ENCODE peak calls at places on chromosomes 11 and 22, in eight cellular contexts. One of them, this sample, is unnamed.
A peak's percentile ranks its signal among the peaks of the same experiment; 100 is the strongest.

GRCh38 chr11:6538456-6538855 is 41.4 kb downstream of the DNHD1 start:
- DNase-seq in psoas muscle: no peak
- DNase-seq in AG04450: no peak
- DNase-seq in thoracic aorta: no peak
- DNase-seq in heart right ventricle: no peak
- DNase-seq in brain microvascular endothelial cell: no peak
- DNase-seq in fibroblast of pulmonary artery: no peak
- DNase-seq in Panc1: no peak
- DNase-seq in this sample: no peak

GRCh38 chr22:45239378-45240136 is 1.1 kb downstream of the KIAA0930 start:
- DNase-seq in psoas muscle: no peak
- DNase-seq in AG04450: no peak
- DNase-seq in thoracic aorta: no peak
- DNase-seq in heart right ventricle: no peak
- DNase-seq in brain microvascular endothelial cell: no peak
- DNase-seq in fibroblast of pulmonary artery: no peak
- DNase-seq in Panc1: no peak
- DNase-seq in this sample: no peak

GRCh38 chr11:114290503-114291239 is 5.5 kb upstream of the NNMT start:
- DNase-seq in psoas muscle: no peak
- DNase-seq in AG04450: no peak
- DNase-seq in thoracic aorta: no peak
- DNase-seq in heart right ventricle: no peak
- DNase-seq in brain microvascular endothelial cell: no peak
- DNase-seq in fibroblast of pulmonary artery: peak; percentile 43
- DNase-seq in Panc1: no peak
- DNase-seq in this sample: peak; percentile 68

GRCh38 chr22:48391171-48391711 is 1436.4 kb downstream of the BRD1 start:
- DNase-seq in psoas muscle: no peak
- DNase-seq in AG04450: no peak
- DNase-seq in thoracic aorta: no peak
- DNase-seq in heart right ventricle: no peak
- DNase-seq in brain microvascular endothelial cell: no peak
- DNase-seq in fibroblast of pulmonary artery: no peak
- DNase-seq in Panc1: no peak
- DNase-seq in this sample: no peak

GRCh38 chr11:15525582-15525981 is 410.9 kb downstream of the INSC start:
- DNase-seq in psoas muscle: no peak
- DNase-seq in AG04450: no peak
- DNase-seq in thoracic aorta: no peak
- DNase-seq in heart right ventricle: no peak
- DNase-seq in brain microvascular endothelial cell: no peak
- DNase-seq in fibroblast of pulmonary artery: no peak
- DNase-seq in Panc1: no peak
- DNase-seq in this sample: no peak

GRCh38 chr11:70471254-70471653 is 72.9 kb downstream of the CTTN start:
- DNase-seq in psoas muscle: no peak
- DNase-seq in AG04450: no peak
- DNase-seq in thoracic aorta: no peak
- DNase-seq in heart right ventricle: no peak
- DNase-seq in brain microvascular endothelial cell: peak; percentile 28
- DNase-seq in fibroblast of pulmonary artery: peak; percentile 47
- DNase-seq in Panc1: no peak
- DNase-seq in this sample: peak; percentile 48

GRCh38 chr22:25404923-25405853 is 159.3 kb upstream of the GRK3 start:
- DNase-seq in psoas muscle: peak; percentile 84
- DNase-seq in AG04450: no peak
- DNase-seq in thoracic aorta: no peak
- DNase-seq in heart right ventricle: peak; percentile 80
- DNase-seq in brain microvascular endothelial cell: peak; percentile 31
- DNase-seq in fibroblast of pulmonary artery: peak; percentile 71
- DNase-seq in Panc1: no peak
- DNase-seq in this sample: peak; percentile 78

GRCh38 chr11:103279821-103280220 is 170.6 kb downstream of the DYNC2H1 start:
- DNase-seq in psoas muscle: no peak
- DNase-seq in AG04450: no peak
- DNase-seq in thoracic aorta: no peak
- DNase-seq in heart right ventricle: no peak
- DNase-seq in brain microvascular endothelial cell: no peak
- DNase-seq in fibroblast of pulmonary artery: no peak
- DNase-seq in Panc1: no peak
- DNase-seq in this sample: no peak

GRCh38 chr11:35040221-35040942 is 98.6 kb upstream of the CD44 start:
- DNase-seq in psoas muscle: no peak
- DNase-seq in AG04450: no peak
- DNase-seq in thoracic aorta: no peak
- DNase-seq in heart right ventricle: no peak
- DNase-seq in brain microvascular endothelial cell: peak; percentile 86
- DNase-seq in fibroblast of pulmonary artery: peak; percentile 38
- DNase-seq in Panc1: peak; percentile 72
- DNase-seq in this sample: peak; percentile 77

GRCh38 chr11:296976-297665 is 2.2 kb downstream of the IFITM5 start:
- DNase-seq in psoas muscle: peak; percentile 13
- DNase-seq in AG04450: no peak
- DNase-seq in thoracic aorta: no peak
- DNase-seq in heart right ventricle: no peak
- DNase-seq in brain microvascular endothelial cell: no peak
- DNase-seq in fibroblast of pulmonary artery: no peak
- DNase-seq in Panc1: no peak
- DNase-seq in this sample: no peak

GRCh38 chr22:23677701-23677995 is 13.2 kb upstream of the RGL4 start:
- DNase-seq in psoas muscle: no peak
- DNase-seq in AG04450: no peak
- DNase-seq in thoracic aorta: no peak
- DNase-seq in heart right ventricle: no peak
- DNase-seq in brain microvascular endothelial cell: no peak
- DNase-seq in fibroblast of pulmonary artery: no peak
- DNase-seq in Panc1: no peak
- DNase-seq in this sample: no peak

GRCh38 chr22:44973829-44974228 is 36.0 kb downstream of the PHF21B start:
- DNase-seq in psoas muscle: no peak
- DNase-seq in AG04450: no peak
- DNase-seq in thoracic aorta: no peak
- DNase-seq in heart right ventricle: no peak
- DNase-seq in brain microvascular endothelial cell: no peak
- DNase-seq in fibroblast of pulmonary artery: no peak
- DNase-seq in Panc1: no peak
- DNase-seq in this sample: no peak

GRCh38 chr11:10225553-10225952 is 68.5 kb downstream of the SBF2 start:
- DNase-seq in psoas muscle: no peak
- DNase-seq in AG04450: no peak
- DNase-seq in thoracic aorta: no peak
- DNase-seq in heart right ventricle: no peak
- DNase-seq in brain microvascular endothelial cell: no peak
- DNase-seq in fibroblast of pulmonary artery: peak; percentile 23
- DNase-seq in Panc1: no peak
- DNase-seq in this sample: peak; percentile 54

GRCh38 chr11:35387341-35387982 is 31.9 kb downstream of the SLC1A2 start:
- DNase-seq in psoas muscle: no peak
- DNase-seq in AG04450: no peak
- DNase-seq in thoracic aorta: no peak
- DNase-seq in heart right ventricle: no peak
- DNase-seq in brain microvascular endothelial cell: no peak
- DNase-seq in fibroblast of pulmonary artery: peak; percentile 20
- DNase-seq in Panc1: no peak
- DNase-seq in this sample: peak; percentile 22

GRCh38 chr11:22192289-22192641 is 620 bp upstream of the ANO5 start:
- DNase-seq in psoas muscle: no peak
- DNase-seq in AG04450: no peak
- DNase-seq in thoracic aorta: no peak
- DNase-seq in heart right ventricle: peak; percentile 8
- DNase-seq in brain microvascular endothelial cell: no peak
- DNase-seq in fibroblast of pulmonary artery: no peak
- DNase-seq in Panc1: no peak
- DNase-seq in this sample: no peak

GRCh38 chr22:30547188-30547587 is 647 bp upstream of the SEC14L6 start:
- DNase-seq in psoas muscle: no peak
- DNase-seq in AG04450: no peak
- DNase-seq in thoracic aorta: no peak
- DNase-seq in heart right ventricle: no peak
- DNase-seq in brain microvascular endothelial cell: no peak
- DNase-seq in fibroblast of pulmonary artery: no peak
- DNase-seq in Panc1: no peak
- DNase-seq in this sample: no peak

GRCh38 chr11:45535033-45535432 is 130.4 kb downstream of the CHST1 start:
- DNase-seq in psoas muscle: no peak
- DNase-seq in AG04450: no peak
- DNase-seq in thoracic aorta: no peak
- DNase-seq in heart right ventricle: no peak
- DNase-seq in brain microvascular endothelial cell: no peak
- DNase-seq in fibroblast of pulmonary artery: no peak
- DNase-seq in Panc1: no peak
- DNase-seq in this sample: no peak

GRCh38 chr11:850777-851762 is 8.4 kb downstream of the TSPAN4 start:
- DNase-seq in psoas muscle: no peak
- DNase-seq in AG04450: no peak
- DNase-seq in thoracic aorta: no peak
- DNase-seq in heart right ventricle: no peak
- DNase-seq in brain microvascular endothelial cell: no peak
- DNase-seq in fibroblast of pulmonary artery: no peak
- DNase-seq in Panc1: no peak
- DNase-seq in this sample: no peak

GRCh38 chr22:32473388-32473952 is 1.1 kb upstream of the FBXO7 start:
- DNase-seq in psoas muscle: no peak
- DNase-seq in AG04450: peak; percentile 44
- DNase-seq in thoracic aorta: no peak
- DNase-seq in heart right ventricle: peak; percentile 14
- DNase-seq in brain microvascular endothelial cell: peak; percentile 65
- DNase-seq in fibroblast of pulmonary artery: peak; percentile 76
- DNase-seq in Panc1: no peak
- DNase-seq in this sample: peak; percentile 71

GRCh38 chr11:12288212-12288933 is 89.0 kb upstream of the PARVA start:
- DNase-seq in psoas muscle: peak; percentile 72
- DNase-seq in AG04450: peak; percentile 87
- DNase-seq in thoracic aorta: peak; percentile 41
- DNase-seq in heart right ventricle: peak; percentile 77
- DNase-seq in brain microvascular endothelial cell: peak; percentile 93
- DNase-seq in fibroblast of pulmonary artery: peak; percentile 96
- DNase-seq in Panc1: peak; percentile 55
- DNase-seq in this sample: peak; percentile 96

GRCh38 chr11:31802990-31803812 is 7.9 kb downstream of the PAX6 start:
- DNase-seq in psoas muscle: no peak
- DNase-seq in AG04450: no peak
- DNase-seq in thoracic aorta: no peak
- DNase-seq in heart right ventricle: no peak
- DNase-seq in brain microvascular endothelial cell: no peak
- DNase-seq in fibroblast of pulmonary artery: no peak
- DNase-seq in Panc1: no peak
- DNase-seq in this sample: no peak

GRCh38 chr22:50696799-50697561 is 24.4 kb downstream of the SHANK3 start:
- DNase-seq in psoas muscle: peak; percentile 23
- DNase-seq in AG04450: no peak
- DNase-seq in thoracic aorta: no peak
- DNase-seq in heart right ventricle: no peak
- DNase-seq in brain microvascular endothelial cell: no peak
- DNase-seq in fibroblast of pulmonary artery: no peak
- DNase-seq in Panc1: no peak
- DNase-seq in this sample: peak; percentile 30
- TF ChIP-seq CTCF in psoas muscle: peak; percentile 34
- TF ChIP-seq CTCF in AG04450: peak; percentile 68
- TF ChIP-seq CTCF in thoracic aorta: no peak
- TF ChIP-seq CTCF in heart right ventricle: peak; percentile 44
- TF ChIP-seq CTCF in brain microvascular endothelial cell: peak; percentile 77
- TF ChIP-seq CTCF in fibroblast of pulmonary artery: peak; percentile 55
- TF ChIP-seq CTCF in Panc1: peak; percentile 85
- TF ChIP-seq CTCF in this sample: peak; percentile 56

GRCh38 chr11:126969865-126970479 is 30.6 kb downstream of the KIRREL3 start:
- DNase-seq in psoas muscle: no peak
- DNase-seq in AG04450: no peak
- DNase-seq in thoracic aorta: no peak
- DNase-seq in heart right ventricle: no peak
- DNase-seq in brain microvascular endothelial cell: peak; percentile 16
- DNase-seq in fibroblast of pulmonary artery: peak; percentile 21
- DNase-seq in Panc1: peak; percentile 4
- DNase-seq in this sample: peak; percentile 23

GRCh38 chr11:126973051-126973450 is 27.5 kb downstream of the KIRREL3 start:
- DNase-seq in psoas muscle: no peak
- DNase-seq in AG04450: no peak
- DNase-seq in thoracic aorta: no peak
- DNase-seq in heart right ventricle: no peak
- DNase-seq in brain microvascular endothelial cell: no peak
- DNase-seq in fibroblast of pulmonary artery: no peak
- DNase-seq in Panc1: no peak
- DNase-seq in this sample: no peak

GRCh38 chr11:126965331-126965730 is 35.2 kb downstream of the KIRREL3 start:
- DNase-seq in psoas muscle: no peak
- DNase-seq in AG04450: no peak
- DNase-seq in thoracic aorta: no peak
- DNase-seq in heart right ventricle: no peak
- DNase-seq in brain microvascular endothelial cell: no peak
- DNase-seq in fibroblast of pulmonary artery: no peak
- DNase-seq in Panc1: no peak
- DNase-seq in this sample: no peak

GRCh38 chr11:126971305-126971704 is 29.3 kb downstream of the KIRREL3 start:
- DNase-seq in psoas muscle: no peak
- DNase-seq in AG04450: no peak
- DNase-seq in thoracic aorta: no peak
- DNase-seq in heart right ventricle: no peak
- DNase-seq in brain microvascular endothelial cell: no peak
- DNase-seq in fibroblast of pulmonary artery: no peak
- DNase-seq in Panc1: no peak
- DNase-seq in this sample: no peak

DNA sequence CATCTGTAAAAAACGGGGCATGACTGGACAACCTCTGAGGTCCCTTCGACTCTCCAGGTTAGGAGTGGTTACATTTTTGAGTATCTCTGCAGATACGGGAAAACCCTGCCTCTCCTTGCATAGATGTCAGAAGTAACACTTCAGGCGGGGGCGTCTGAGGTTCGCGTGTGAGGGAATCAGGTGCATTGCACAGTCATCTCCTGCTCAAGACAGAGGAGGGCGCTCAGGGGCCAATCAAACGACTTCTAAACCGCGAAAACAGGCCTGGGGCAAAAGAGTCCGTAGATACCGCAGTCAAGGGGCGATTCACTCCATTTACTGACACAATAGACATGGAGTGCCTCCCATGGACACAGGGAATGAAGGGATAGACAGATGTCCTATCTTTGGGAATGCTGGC is 31.7 kb downstream of the KIRREL3 start:
- DNase-seq in psoas muscle: no peak
- DNase-seq in AG04450: no peak
- DNase-seq in thoracic aorta: no peak
- DNase-seq in heart right ventricle: no peak
- DNase-seq in brain microvascular endothelial cell: no peak
- DNase-seq in fibroblast of pulmonary artery: no peak
- DNase-seq in Panc1: no peak
- DNase-seq in this sample: no peak
- H3K4me3 ChIP-seq in psoas muscle: no peak overlapping the region
- H3K4me3 ChIP-seq in AG04450: no peak overlapping the region
- H3K4me3 ChIP-seq in thoracic aorta: no peak overlapping the region
- H3K4me3 ChIP-seq in heart right ventricle: no peak overlapping the region
- H3K4me3 ChIP-seq in brain microvascular endothelial cell: no peak overlapping the region
- H3K4me3 ChIP-seq in fibroblast of pulmonary artery: no peak overlapping the region
- H3K4me3 ChIP-seq in Panc1: no peak overlapping the region
- H3K4me3 ChIP-seq in this sample: no peak overlapping the region

GRCh38 chr11:93622043-93622442 is 39.4 kb upstream of the CEP295 start:
- DNase-seq in psoas muscle: no peak
- DNase-seq in AG04450: no peak
- DNase-seq in thoracic aorta: no peak
- DNase-seq in heart right ventricle: no peak
- DNase-seq in brain microvascular endothelial cell: no peak
- DNase-seq in fibroblast of pulmonary artery: no peak
- DNase-seq in Panc1: peak; percentile 7
- DNase-seq in this sample: no peak
- TF ChIP-seq CTCF in psoas muscle: peak; percentile 48
- TF ChIP-seq CTCF in AG04450: no peak
- TF ChIP-seq CTCF in thoracic aorta: no peak
- TF ChIP-seq CTCF in heart right ventricle: peak; percentile 15
- TF ChIP-seq CTCF in brain microvascular endothelial cell: peak; percentile 37
- TF ChIP-seq CTCF in fibroblast of pulmonary artery: no peak
- TF ChIP-seq CTCF in Panc1: peak; percentile 26
- TF ChIP-seq CTCF in this sample: no peak

GRCh38 chr22:39529487-39529851 is 3.1 kb downstream of the RPS19BP1 start:
- DNase-seq in psoas muscle: no peak
- DNase-seq in AG04450: no peak
- DNase-seq in thoracic aorta: no peak
- DNase-seq in heart right ventricle: no peak
- DNase-seq in brain microvascular endothelial cell: no peak
- DNase-seq in fibroblast of pulmonary artery: no peak
- DNase-seq in Panc1: no peak
- DNase-seq in this sample: no peak
- H3K4me3 ChIP-seq in psoas muscle: peak overlapping the region; percentile 54
- H3K4me3 ChIP-seq in AG04450: peak overlapping the region; percentile 29
- H3K4me3 ChIP-seq in thoracic aorta: peak overlapping the region; percentile 53
- H3K4me3 ChIP-seq in heart right ventricle: peak overlapping the region; percentile 25
- H3K4me3 ChIP-seq in brain microvascular endothelial cell: no peak overlapping the region
- H3K4me3 ChIP-seq in fibroblast of pulmonary artery: no peak overlapping the region
- H3K4me3 ChIP-seq in Panc1: no peak overlapping the region
- H3K4me3 ChIP-seq in this sample: no peak overlapping the region

This sample was measured in cardiac fibroblast.